ENCODE peak calls at places on chromosomes 1 and 21, in six cellular contexts. One of them, this sample, is unnamed.

GRCh38 chr1:22452401-22452963 is 831 bp downstream of the ZBTB40 start:
- DNase-seq in K562: no peak
- DNase-seq in IMR-90: peak; percentile 38
- DNase-seq in SK-N-SH: no peak
- DNase-seq in HepG2: no peak
- DNase-seq in GM12878: peak; percentile 9
- DNase-seq in this sample: no peak

GRCh38 chr1:37255111-37255795 is 219.1 kb upstream of the ZC3H12A start:
- DNase-seq in SK-N-SH: no peak
- DNase-seq in GM12878: no peak
- DNase-seq in IMR-90: no peak
- DNase-seq in HepG2: no peak
- DNase-seq in K562: peak; percentile 80
- DNase-seq in this sample: peak; percentile 19

GRCh38 chr1:74236440-74236839 is 1.3 kb downstream of the TNNI3K start:
- DNase-seq in IMR-90: no peak
- DNase-seq in HepG2: no peak
- DNase-seq in GM12878: no peak
- DNase-seq in K562: no peak
- DNase-seq in SK-N-SH: no peak
- DNase-seq in this sample: no peak

GRCh38 chr1:166166701-166167394 is at the start of gene FAM78B:
- DNase-seq in GM12878: peak; percentile 36
- DNase-seq in K562: peak; percentile 97
- DNase-seq in SK-N-SH: peak; percentile 95
- DNase-seq in IMR-90: peak; percentile 7
- DNase-seq in HepG2: peak; percentile 54
- DNase-seq in this sample: peak; percentile 68

GRCh38 chr1:167128261-167129227 is 34.7 kb downstream of the STYXL2 start:
- DNase-seq in GM12878: no peak
- DNase-seq in K562: no peak
- DNase-seq in HepG2: no peak
- DNase-seq in SK-N-SH: no peak
- DNase-seq in IMR-90: no peak
- DNase-seq in this sample: no peak

GRCh38 chr1:151368000-151368744 is 4.3 kb downstream of the SELENBP1 start:
- DNase-seq in K562: no peak
- DNase-seq in IMR-90: peak; percentile 35
- DNase-seq in HepG2: no peak
- DNase-seq in GM12878: no peak
- DNase-seq in SK-N-SH: no peak
- DNase-seq in this sample: no peak

GRCh38 chr1:172144445-172145060 is 275.9 kb upstream of the C1orf105 start:
- DNase-seq in IMR-90: peak; percentile 98
- DNase-seq in K562: no peak
- DNase-seq in GM12878: no peak
- DNase-seq in SK-N-SH: peak; percentile 50
- DNase-seq in HepG2: no peak
- DNase-seq in this sample: no peak

GRCh38 chr1:204450461-204451257 is 39.0 kb upstream of the PPP1R15B start:
- DNase-seq in K562: no peak
- DNase-seq in HepG2: no peak
- DNase-seq in GM12878: no peak
- DNase-seq in SK-N-SH: no peak
- DNase-seq in IMR-90: no peak
- DNase-seq in this sample: peak; percentile 55

GRCh38 chr21:39386194-39386593 is 37.3 kb upstream of the HMGN1 start:
- DNase-seq in IMR-90: no peak
- DNase-seq in GM12878: no peak
- DNase-seq in K562: no peak
- DNase-seq in SK-N-SH: no peak
- DNase-seq in HepG2: peak; percentile 75
- DNase-seq in this sample: no peak

GRCh38 chr1:79792212-79792575 is 785.7 kb upstream of the ADGRL4 start:
- DNase-seq in IMR-90: peak; percentile 85
- DNase-seq in HepG2: no peak
- DNase-seq in K562: no peak
- DNase-seq in GM12878: no peak
- DNase-seq in SK-N-SH: no peak
- DNase-seq in this sample: no peak

GRCh38 chr1:37441490-37441889 is 32.9 kb upstream of the ZC3H12A start:
- DNase-seq in GM12878: no peak
- DNase-seq in IMR-90: no peak
- DNase-seq in SK-N-SH: no peak
- DNase-seq in HepG2: no peak
- DNase-seq in K562: no peak
- DNase-seq in this sample: no peak

GRCh38 chr1:183038913-183039312 is 15.7 kb downstream of the LAMC1 start:
- DNase-seq in GM12878: no peak
- DNase-seq in HepG2: no peak
- DNase-seq in SK-N-SH: no peak
- DNase-seq in K562: no peak
- DNase-seq in IMR-90: no peak
- DNase-seq in this sample: no peak

GRCh38 chr1:61241411-61241838 is 159.1 kb downstream of the NFIA start:
- DNase-seq in SK-N-SH: no peak
- DNase-seq in IMR-90: no peak
- DNase-seq in GM12878: no peak
- DNase-seq in HepG2: no peak
- DNase-seq in K562: no peak
- DNase-seq in this sample: no peak

GRCh38 chr1:178869114-178869697 is 1.7 kb downstream of the ANGPTL1 start:
- DNase-seq in HepG2: no peak
- DNase-seq in GM12878: no peak
- DNase-seq in IMR-90: peak; percentile 63
- DNase-seq in SK-N-SH: no peak
- DNase-seq in K562: no peak
- DNase-seq in this sample: no peak

GRCh38 chr1:29758764-29759499 is 522.6 kb downstream of the PTPRU start:
- DNase-seq in IMR-90: no peak
- DNase-seq in SK-N-SH: no peak
- DNase-seq in GM12878: no peak
- DNase-seq in HepG2: no peak
- DNase-seq in K562: no peak
- DNase-seq in this sample: no peak
- TF ChIP-seq SMC3 in IMR-90: no peak
- TF ChIP-seq SMC3 in SK-N-SH: no peak
- TF ChIP-seq SMC3 in GM12878: no peak
- TF ChIP-seq SMC3 in HepG2: no peak
- TF ChIP-seq SMC3 in K562: no peak
- TF ChIP-seq SMC3 in this sample: no peak

GRCh38 chr1:110056776-110057175 is 13.7 kb downstream of the ALX3 start:
- DNase-seq in K562: no peak
- DNase-seq in IMR-90: peak; percentile 73
- DNase-seq in HepG2: no peak
- DNase-seq in SK-N-SH: no peak
- DNase-seq in GM12878: no peak
- DNase-seq in this sample: no peak
- TF ChIP-seq SMC3 in K562: no peak
- TF ChIP-seq SMC3 in IMR-90: no peak
- TF ChIP-seq SMC3 in HepG2: no peak
- TF ChIP-seq SMC3 in SK-N-SH: no peak
- TF ChIP-seq SMC3 in GM12878: no peak
- TF ChIP-seq SMC3 in this sample: no peak

GRCh38 chr1:154860154-154860870 is 9.8 kb downstream of the KCNN3 start:
- DNase-seq in HepG2: no peak
- DNase-seq in K562: peak; percentile 52
- DNase-seq in SK-N-SH: no peak
- DNase-seq in IMR-90: no peak
- DNase-seq in GM12878: peak; percentile 96
- DNase-seq in this sample: no peak

GRCh38 chr1:154857441-154858215 is 12.5 kb downstream of the KCNN3 start:
- DNase-seq in SK-N-SH: no peak
- DNase-seq in IMR-90: no peak
- DNase-seq in GM12878: no peak
- DNase-seq in K562: no peak
- DNase-seq in HepG2: no peak
- DNase-seq in this sample: no peak

GRCh38 chr1:154857022-154857421 is 13.1 kb downstream of the KCNN3 start:
- DNase-seq in IMR-90: no peak
- DNase-seq in HepG2: no peak
- DNase-seq in GM12878: no peak
- DNase-seq in SK-N-SH: no peak
- DNase-seq in K562: no peak
- DNase-seq in this sample: no peak

GRCh38 chr1:154859786-154860153 is 10.3 kb downstream of the KCNN3 start:
- DNase-seq in K562: no peak
- DNase-seq in HepG2: no peak
- DNase-seq in SK-N-SH: no peak
- DNase-seq in IMR-90: no peak
- DNase-seq in GM12878: peak; percentile 83
- DNase-seq in this sample: no peak

GRCh38 chr1:154859151-154859785 is 10.8 kb downstream of the KCNN3 start:
- DNase-seq in GM12878: no peak
- DNase-seq in SK-N-SH: no peak
- DNase-seq in K562: no peak
- DNase-seq in HepG2: no peak
- DNase-seq in IMR-90: no peak
- DNase-seq in this sample: no peak
- TF ChIP-seq SMC3 in GM12878: no peak
- TF ChIP-seq SMC3 in SK-N-SH: no peak
- TF ChIP-seq SMC3 in K562: no peak
- TF ChIP-seq SMC3 in HepG2: no peak
- TF ChIP-seq SMC3 in IMR-90: no peak
- TF ChIP-seq SMC3 in this sample: no peak

GRCh38 chr1:231420299-231420958 is 1.7 kb downstream of the EGLN1 start:
- DNase-seq in SK-N-SH: peak; percentile 12
- DNase-seq in IMR-90: peak; percentile 32
- DNase-seq in HepG2: no peak
- DNase-seq in GM12878: no peak
- DNase-seq in K562: peak; percentile 28
- DNase-seq in this sample: no peak
- TF ChIP-seq SMC3 in SK-N-SH: no peak
- TF ChIP-seq SMC3 in IMR-90: no peak
- TF ChIP-seq SMC3 in HepG2: no peak
- TF ChIP-seq SMC3 in GM12878: no peak
- TF ChIP-seq SMC3 in K562: no peak
- TF ChIP-seq SMC3 in this sample: no peak

DNA sequence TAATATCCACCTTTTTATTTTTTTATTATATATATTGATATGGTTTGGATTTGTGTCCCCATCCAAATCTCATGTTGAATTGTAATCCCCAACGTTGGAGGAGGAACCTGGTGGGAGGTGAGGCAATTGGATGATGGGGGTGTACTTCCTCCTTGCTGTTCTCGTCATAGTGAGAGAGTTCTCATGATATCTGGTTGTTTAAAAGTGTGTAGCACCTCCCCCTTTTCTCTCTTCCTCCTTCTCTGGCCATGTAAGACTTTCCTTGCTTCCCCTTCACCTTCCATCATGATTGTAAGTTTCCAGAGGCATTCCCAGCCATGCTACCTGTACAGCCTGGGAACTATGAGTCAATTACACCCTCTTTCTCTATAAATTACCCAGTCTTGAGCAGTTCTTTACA is 22.7 kb upstream of the CCSAP start:
- DNase-seq in IMR-90: no peak
- DNase-seq in SK-N-SH: no peak
- DNase-seq in K562: no peak
- DNase-seq in GM12878: no peak
- DNase-seq in HepG2: no peak
- DNase-seq in this sample: no peak
- TF ChIP-seq SMC3 in IMR-90: no peak
- TF ChIP-seq SMC3 in SK-N-SH: no peak
- TF ChIP-seq SMC3 in K562: no peak
- TF ChIP-seq SMC3 in GM12878: no peak
- TF ChIP-seq SMC3 in HepG2: no peak
- TF ChIP-seq SMC3 in this sample: no peak

GRCh38 chr1:191530928-191531327 is 627.3 kb upstream of the RGS18 start:
- DNase-seq in SK-N-SH: no peak
- DNase-seq in HepG2: no peak
- DNase-seq in IMR-90: no peak
- DNase-seq in K562: no peak
- DNase-seq in GM12878: no peak
- DNase-seq in this sample: no peak
- TF ChIP-seq SMC3 in SK-N-SH: no peak
- TF ChIP-seq SMC3 in HepG2: no peak
- TF ChIP-seq SMC3 in IMR-90: no peak
- TF ChIP-seq SMC3 in K562: no peak
- TF ChIP-seq SMC3 in GM12878: no peak
- TF ChIP-seq SMC3 in this sample: no peak

This sample was measured in A549.